ENCODE peak calls at places on chromosomes 12 and 14, in seven cellular contexts. J, D, A, F, N, H and I are unnamed samples.

GRCh38 chr12:5097786-5098185 is 54.1 kb downstream of the KCNA5 start:
- DNase-seq in J (no peak), D (no peak), A (no peak), F (no peak), N (no peak), H (peak), I (no peak)

GRCh38 chr14:21917699-21918436 is 244.2 kb upstream of the OR4E1 start:
- DNase-seq in J (peak), D (no peak), A (no peak), F (peak), N (no peak), H (no peak), I (peak)

GRCh38 chr12:101172316-101172715 is 37.7 kb downstream of the SLC5A8 start:
- DNase-seq in J (no peak), D (no peak), A (no peak), F (no peak), N (no peak), H (no peak), I (no peak)

GRCh38 chr14:92886337-92886736 is 36.6 kb upstream of the CHGA start:
- DNase-seq in J (no peak), D (no peak), A (no peak), F (no peak), N (no peak), H (no peak), I (no peak)

GRCh38 chr14:35438910-35439713 is 34.6 kb upstream of the NFKBIA start:
- DNase-seq in J (no peak), D (no peak), A (no peak), F (no peak), N (no peak), H (no peak), I (no peak)

GRCh38 chr12:95218164-95218851 is 701 bp downstream of the VEZT start:
- DNase-seq in J (peak), D (no peak), A (no peak), F (peak), N (no peak), H (no peak), I (peak)

GRCh38 chr12:94872671-94873367 is 130.7 kb downstream of the NDUFA12 start:
- DNase-seq in J (no peak), D (no peak), A (no peak), F (no peak), N (peak), H (no peak), I (no peak)

GRCh38 chr14:72430457-72430856 is 463.4 kb downstream of the DPF3 start:
- DNase-seq in J (no peak), D (no peak), A (no peak), F (no peak), N (no peak), H (no peak), I (no peak)

GRCh38 chr14:29999013-29999539 is 71.4 kb upstream of the PRKD1 start:
- DNase-seq in J (no peak), D (no peak), A (no peak), F (no peak), N (no peak), H (no peak), I (no peak)

GRCh38 chr12:127064207-127064606 is 1202.8 kb upstream of the TMEM132C start:
- DNase-seq in J (no peak), D (no peak), A (no peak), F (no peak), N (no peak), H (no peak), I (no peak)

GRCh38 chr14:83355609-83356008 is 1822.0 kb upstream of the SEL1L start:
- DNase-seq in J (no peak), D (no peak), A (no peak), F (no peak), N (no peak), H (no peak), I (no peak)

GRCh38 chr14:67965684-67966083 is 146.1 kb downstream of the RAD51B start:
- DNase-seq in J (no peak), D (no peak), A (no peak), F (no peak), N (no peak), H (no peak), I (no peak)

GRCh38 chr12:94813314-94813713 is 163.0 kb upstream of the TMCC3 start:
- DNase-seq in J (no peak), D (no peak), A (no peak), F (no peak), N (no peak), H (no peak), I (no peak)

GRCh38 chr14:104639889-104640548 is 35.4 kb upstream of the TMEM179 start:
- DNase-seq in J (peak), D (peak), A (peak), F (peak), N (no peak), H (peak), I (no peak)

GRCh38 chr12:1930816-1931597 is 12.6 kb upstream of the CACNA2D4 start:
- DNase-seq in J (no peak), D (no peak), A (no peak), F (no peak), N (no peak), H (no peak), I (no peak)

GRCh38 chr12:108784270-108784669 is 53.0 kb upstream of the CORO1C start:
- DNase-seq in J (no peak), D (no peak), A (peak), F (no peak), N (no peak), H (peak), I (no peak)

GRCh38 chr12:111321317-111321716 is 47.6 kb downstream of the PHETA1 start:
- DNase-seq in J (no peak), D (no peak), A (no peak), F (no peak), N (no peak), H (no peak), I (no peak)

GRCh38 chr12:112788205-112788604 is 3.3 kb upstream of the RPH3A start:
- DNase-seq in J (peak), D (no peak), A (no peak), F (no peak), N (no peak), H (no peak), I (no peak)

GRCh38 chr12:54207539-54208267 is 18.9 kb upstream of the SMUG1 start:
- DNase-seq in J (peak), D (peak), A (peak), F (peak), N (peak), H (peak), I (no peak)

GRCh38 chr14:73133795-73134194 is 2.5 kb upstream of the PSEN1 start:
- DNase-seq in J (no peak), D (no peak), A (no peak), F (no peak), N (no peak), H (no peak), I (no peak)

GRCh38 chr14:75884198-75884611 is 97.6 kb downstream of the TGFB3 start:
- DNase-seq in J (no peak), D (no peak), A (no peak), F (peak), N (no peak), H (no peak), I (peak)

GRCh38 chr12:53461059-53461458 is 9.2 kb downstream of the PCBP2 start:
- DNase-seq in J (no peak), D (peak), A (no peak), F (no peak), N (no peak), H (no peak), I (no peak)

GRCh38 chr12:81337891-81338290 is 260.0 kb downstream of the ACSS3 start:
- DNase-seq in J (no peak), D (no peak), A (no peak), F (peak), N (no peak), H (no peak), I (peak)

GRCh38 chr12:50642035-50642451 is 121.9 kb upstream of the ATF1 start:
- DNase-seq in J (peak), D (no peak), A (no peak), F (peak), N (no peak), H (no peak), I (peak)

GRCh38 chr14:105860615-105861580 is 334.5 kb downstream of the TMEM121 start:
- DNase-seq in J (no peak), D (peak), A (peak), F (no peak), N (peak), H (no peak), I (no peak)

GRCh38 chr12:85920324-85920947 is 46.3 kb downstream of the NTS start:
- DNase-seq in J (no peak), D (no peak), A (no peak), F (no peak), N (no peak), H (no peak), I (peak)

GRCh38 chr14:72476657-72477499 is 417.0 kb downstream of the DPF3 start:
- DNase-seq in J (no peak), D (peak), A (no peak), F (peak), N (no peak), H (peak), I (peak)

GRCh38 chr12:47206450-47206830 is 126.7 kb upstream of the AMIGO2 start:
- DNase-seq in J (no peak), D (no peak), A (no peak), F (no peak), N (no peak), H (no peak), I (no peak)

GRCh38 chr14:65791551-65791981 is 379.0 kb downstream of the FUT8 start:
- DNase-seq in J (no peak), D (no peak), A (no peak), F (peak), N (no peak), H (no peak), I (peak)

GRCh38 chr12:124568431-124569374 is 1.3 kb upstream of the NCOR2 start:
- DNase-seq in J (no peak), D (peak), A (peak), F (peak), N (peak), H (peak), I (peak)

GRCh38 chr14:95667251-95667693 is 19.0 kb upstream of the TCL1B start:
- DNase-seq in J (no peak), D (no peak), A (no peak), F (no peak), N (no peak), H (no peak), I (no peak)

GRCh38 chr12:115984607-115985006 is 292.9 kb downstream of the MED13L start:
- DNase-seq in J (no peak), D (no peak), A (no peak), F (no peak), N (no peak), H (no peak), I (no peak)

GRCh38 chr12:45334396-45334795 is 118.5 kb downstream of the ANO6 start:
- DNase-seq in J (no peak), D (no peak), A (no peak), F (no peak), N (no peak), H (no peak), I (no peak)

GRCh38 chr12:55728932-55729591 is at the start of gene CD63:
- DNase-seq in J (peak), D (peak), A (peak), F (peak), N (peak), H (peak), I (peak)

GRCh38 chr12:1306096-1306495 is 288.3 kb downstream of the FBXL14 start:
- DNase-seq in J (no peak), D (no peak), A (no peak), F (no peak), N (no peak), H (no peak), I (no peak)

GRCh38 chr14:90378249-90378648 is 18.6 kb upstream of the CALM1 start:
- DNase-seq in J (no peak), D (no peak), A (no peak), F (no peak), N (no peak), H (no peak), I (no peak)

GRCh38 chr12:49543914-49544815 is 5.3 kb downstream of the KCNH3 start:
- DNase-seq in J (no peak), D (peak), A (peak), F (no peak), N (no peak), H (no peak), I (no peak)

GRCh38 chr14:29016050-29016900 is 249.7 kb downstream of the FOXG1 start:
- DNase-seq in J (no peak), D (no peak), A (peak), F (peak), N (no peak), H (no peak), I (peak)

GRCh38 chr12:3271146-3271545 is 194.0 kb downstream of the TSPAN9 start:
- DNase-seq in J (no peak), D (no peak), A (no peak), F (no peak), N (no peak), H (no peak), I (peak)
- H3K27ac ChIP-seq in J (no peak), D (peak), A (no peak), F (no peak), N (no peak), H (no peak), I (no peak)

DNA sequence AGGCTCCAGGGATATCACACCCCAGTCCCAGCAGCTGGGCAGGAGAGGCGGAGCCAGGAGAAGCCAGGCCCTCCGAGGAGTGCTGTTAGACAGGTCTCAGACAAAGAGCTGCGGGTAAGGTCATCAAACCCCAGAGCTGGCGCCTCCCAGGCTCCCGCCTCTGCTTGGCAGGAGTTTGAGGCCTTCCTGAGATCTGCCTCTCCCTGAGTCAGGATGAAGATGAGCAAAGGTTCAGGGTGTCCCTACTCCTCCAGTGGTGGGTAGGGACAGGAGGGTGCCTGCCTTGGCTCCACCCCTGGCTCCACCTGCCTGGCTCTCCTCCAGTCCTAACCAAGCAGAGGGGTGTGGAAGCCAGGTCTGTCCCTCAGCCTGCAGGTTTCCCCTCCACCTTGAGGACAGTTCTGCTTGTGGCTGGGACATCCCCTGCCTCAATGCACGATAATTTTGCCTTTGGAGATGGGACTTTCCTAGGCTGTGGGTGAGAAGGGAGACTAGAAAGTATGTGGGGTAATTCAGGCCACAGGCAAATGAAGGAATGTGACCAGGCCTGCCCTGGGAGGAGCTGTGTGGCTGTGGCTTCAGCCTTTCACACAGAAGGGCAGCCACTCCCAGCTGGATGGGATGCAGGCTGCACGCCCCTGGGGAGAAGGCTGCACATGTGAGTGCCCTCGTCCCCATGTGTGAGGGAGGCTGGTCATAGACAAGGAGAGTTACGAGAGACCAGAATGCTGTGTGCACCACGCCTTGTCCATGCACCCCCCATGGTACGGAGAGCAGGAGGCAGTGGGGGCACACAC is 2.2 kb downstream of the PLEKHG6 start:
- DNase-seq in J (no peak), D (no peak), A (peak), F (no peak), N (no peak), H (peak), I (no peak)
- H3K4me3 ChIP-seq in J (no peak), D (no peak), A (no peak), F (no peak), N (no peak), H (no peak), I (no peak)

GRCh38 chr12:75717902-75718301 is 206.5 kb upstream of the KRR1 start:
- DNase-seq in J (no peak), D (no peak), A (no peak), F (no peak), N (no peak), H (no peak), I (no peak)
- H3K27ac ChIP-seq in J (peak), D (no peak), A (no peak), F (no peak), N (no peak), H (no peak), I (no peak)

DNA sequence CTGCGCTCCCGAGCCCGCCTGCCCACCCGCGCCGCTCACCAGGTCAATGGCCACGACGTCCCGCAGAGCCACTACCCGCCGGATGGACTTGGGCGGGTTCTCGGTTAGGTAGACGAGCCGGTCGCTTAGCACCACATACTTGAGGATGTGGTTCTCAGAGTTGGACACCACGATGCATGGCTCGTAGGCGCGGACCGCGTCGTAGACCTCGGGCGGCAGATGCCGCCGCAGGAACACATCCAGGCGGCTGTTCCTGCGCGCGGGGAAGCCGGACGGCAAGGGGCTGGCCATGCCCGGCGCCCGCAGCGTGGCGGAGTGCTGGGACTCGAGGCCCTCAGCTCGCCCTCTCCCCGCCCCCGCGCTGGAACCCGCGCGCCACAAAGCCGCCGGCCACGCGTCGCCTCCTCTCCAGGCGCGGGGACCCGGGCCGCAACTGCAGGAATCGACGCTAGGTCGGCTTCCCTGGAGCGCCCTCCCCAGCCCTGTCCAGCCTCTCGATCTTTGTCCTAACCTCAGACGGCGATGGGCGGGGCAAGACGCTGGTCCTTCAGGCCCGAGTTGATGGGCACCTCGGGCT is at the start of gene C12orf56:
- DNase-seq in J (peak), D (no peak), A (no peak), F (no peak), N (no peak), H (no peak), I (peak)
- H3K4me3 ChIP-seq in J (peak), D (peak), A (peak), F (peak), N (no peak), H (peak), I (peak)

GRCh38 chr12:131357920-131358319 is 353.0 kb upstream of the SFSWAP start:
- DNase-seq in J (no peak), D (no peak), A (no peak), F (no peak), N (no peak), H (no peak), I (no peak)

GRCh38 chr12:131353826-131354225 is 357.1 kb upstream of the SFSWAP start:
- DNase-seq in J (no peak), D (no peak), A (no peak), F (no peak), N (no peak), H (no peak), I (no peak)

GRCh38 chr12:131356485-131356884 is 354.4 kb upstream of the SFSWAP start:
- DNase-seq in J (no peak), D (no peak), A (no peak), F (no peak), N (no peak), H (no peak), I (no peak)

GRCh38 chr12:131355688-131356245 is 355.1 kb upstream of the SFSWAP start:
- DNase-seq in J (no peak), D (no peak), A (no peak), F (no peak), N (no peak), H (no peak), I (no peak)

GRCh38 chr12:131357152-131357747 is 353.6 kb upstream of the SFSWAP start:
- DNase-seq in J (no peak), D (no peak), A (no peak), F (no peak), N (no peak), H (no peak), I (no peak)
- H3K27ac ChIP-seq in J (no peak), D (no peak), A (no peak), F (no peak), N (no peak), H (no peak), I (no peak)

GRCh38 chr14:64213079-64213478 is 81.1 kb downstream of the ESR2 start:
- DNase-seq in J (no peak), D (no peak), A (peak), F (no peak), N (no peak), H (peak), I (peak)

GRCh38 chr14:64212666-64213065 is 81.5 kb downstream of the ESR2 start:
- DNase-seq in J (no peak), D (no peak), A (no peak), F (no peak), N (no peak), H (no peak), I (no peak)

GRCh38 chr14:64215978-64216377 is 78.2 kb downstream of the ESR2 start:
- DNase-seq in J (no peak), D (no peak), A (no peak), F (no peak), N (no peak), H (no peak), I (no peak)

GRCh38 chr14:64215274-64215673 is 78.9 kb downstream of the ESR2 start:
- DNase-seq in J (no peak), D (no peak), A (no peak), F (no peak), N (no peak), H (no peak), I (no peak)

DNA sequence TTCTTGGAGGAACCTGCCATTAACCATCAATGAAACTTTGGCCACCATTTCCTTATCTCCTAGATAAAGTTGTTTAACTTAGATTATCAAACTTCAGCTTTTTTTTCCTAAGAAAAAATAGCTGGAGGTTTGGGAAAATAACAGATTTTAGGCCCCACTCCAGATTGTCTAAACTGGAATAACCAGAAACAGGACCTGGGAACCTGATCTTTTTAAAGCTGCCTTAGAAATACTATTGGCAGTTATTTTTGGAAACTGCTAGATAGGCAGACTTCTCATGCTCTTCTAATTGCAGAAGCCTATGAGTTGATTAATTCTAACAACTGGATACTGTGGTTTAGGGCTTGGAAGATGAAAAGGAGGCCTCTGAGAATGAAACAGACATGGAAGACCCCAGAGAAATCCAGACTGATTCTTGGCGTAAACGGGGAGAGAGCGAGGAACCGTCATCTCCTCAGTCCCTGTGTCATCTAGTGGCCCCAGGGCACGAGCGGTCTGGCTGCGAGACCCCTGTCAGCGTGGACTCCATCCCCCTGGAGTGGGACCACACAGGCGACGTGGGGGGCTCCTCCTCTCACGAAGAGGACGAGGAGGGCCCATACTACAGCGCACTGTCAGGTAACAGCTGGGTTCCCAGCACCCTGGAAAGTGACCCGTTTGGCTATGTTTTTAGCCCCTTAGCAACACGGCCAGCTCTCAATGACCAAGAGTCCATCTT is 80.2 kb downstream of the ESR2 start:
- DNase-seq in J (no peak), D (no peak), A (no peak), F (no peak), N (no peak), H (no peak), I (no peak)
- H3K4me3 ChIP-seq in J (no peak), D (peak), A (no peak), F (no peak), N (no peak), H (no peak), I (no peak)

GRCh38 chr14:94317259-94317658 is 5.9 kb downstream of the SERPINA6 start:
- DNase-seq in J (no peak), D (peak), A (no peak), F (no peak), N (no peak), H (no peak), I (no peak)
- H3K27ac ChIP-seq in J (no peak), D (no peak), A (no peak), F (no peak), N (no peak), H (no peak), I (no peak)